ENCODE peak calls at places on chromosomes 12 and 14, in eight cellular contexts. L is HCT116, Q is HepG2, O is suprapubic skin, E is breast epithelium, H is vagina, J is stomach, M is transverse colon. Z is an unnamed sample.

GRCh38 chr14:100425454-100425814 is 102.3 kb downstream of the SLC25A47 start:
- DNase-seq in L (no peak), Q (no peak), O (no peak), E (no peak), H (no peak), J (no peak), M (no peak), Z (no peak)

GRCh38 chr14:90416649-90417237 is 19.9 kb downstream of the CALM1 start:
- DNase-seq in L (no peak), Q (no peak), O (no peak), E (no peak), H (no peak), J (no peak), M (no peak), Z (no peak)

GRCh38 chr12:105850103-105850968 is 288.4 kb downstream of the NUAK1 start:
- DNase-seq in L (no peak), Q (no peak), O (no peak), E (no peak), H (no peak), J (no peak), M (no peak), Z (no peak)

GRCh38 chr14:101537286-101537685 is 24.0 kb upstream of the DIO3 start:
- DNase-seq in L (no peak), Q (no peak), O (no peak), E (no peak), H (no peak), J (no peak), M (no peak), Z (no peak)

GRCh38 chr14:95480887-95481226 is 35.6 kb downstream of the SYNE3 start:
- DNase-seq in L (no peak), Q (no peak), O (no peak), E (no peak), H (no peak), J (no peak), M (no peak), Z (no peak)

GRCh38 chr12:21695896-21696295 is 38.3 kb upstream of the LDHB start:
- DNase-seq in L (no peak), Q (no peak), O (no peak), E (no peak), H (no peak), J (no peak), M (no peak), Z (no peak)

GRCh38 chr12:16636435-16637055 is 30.6 kb upstream of the LMO3 start:
- DNase-seq in L (no peak), Q (no peak), O (no peak), E (no peak), H (no peak), J (no peak), M (no peak), Z (no peak)

GRCh38 chr12:20096430-20096829 is 271.9 kb upstream of the PDE3A start:
- DNase-seq in L (no peak), Q (no peak), O (no peak), E (no peak), H (no peak), J (no peak), M (no peak), Z (no peak)

GRCh38 chr14:54818201-54819133 is 84.2 kb downstream of the GCH1 start:
- DNase-seq in L (no peak), Q (peak; percentile 18), O (no peak), E (no peak), H (no peak), J (no peak), M (peak; percentile 24), Z (no peak)

GRCh38 chr12:115203661-115204060 is 519.7 kb upstream of the TBX3 start:
- DNase-seq in L (no peak), Q (no peak), O (no peak), E (no peak), H (no peak), J (no peak), M (no peak), Z (no peak)

GRCh38 chr12:91922674-91923073 is 223.0 kb downstream of the BTG1 start:
- DNase-seq in L (no peak), Q (no peak), O (no peak), E (no peak), H (no peak), J (no peak), M (no peak), Z (no peak)

GRCh38 chr12:127903146-127903545 is 363.8 kb upstream of the TMEM132C start:
- DNase-seq in L (no peak), Q (no peak), O (no peak), E (no peak), H (no peak), J (no peak), M (no peak), Z (no peak)

GRCh38 chr12:27709932-27710591 is 570 bp upstream of the MRPS35 start:
- DNase-seq in L (no peak), Q (peak; percentile 66), O (no peak), E (no peak), H (no peak), J (no peak), M (peak; percentile 35), Z (no peak)

GRCh38 chr12:103841690-103842584 is 903 bp upstream of the NT5DC3 start:
- DNase-seq in L (peak; percentile 49), Q (peak; percentile 40), O (no peak), E (peak; percentile 94), H (no peak), J (peak; percentile 29), M (no peak), Z (no peak)

GRCh38 chr12:105672576-105672975 is 342.1 kb downstream of the C12orf75 start:
- DNase-seq in L (no peak), Q (no peak), O (peak; percentile 88), E (no peak), H (no peak), J (peak; percentile 42), M (peak; percentile 41), Z (no peak)

GRCh38 chr14:73913256-73913655 is 26.6 kb downstream of the ZNF410 start:
- DNase-seq in L (no peak), Q (no peak), O (no peak), E (no peak), H (no peak), J (no peak), M (no peak), Z (no peak)

GRCh38 chr14:100534528-100535286 is 52.5 kb downstream of the BEGAIN start:
- DNase-seq in L (no peak), Q (no peak), O (no peak), E (peak; percentile 46), H (no peak), J (no peak), M (peak; percentile 6), Z (peak; percentile 66)

GRCh38 chr12:131825146-131825892 is 2.9 kb upstream of the MMP17 start:
- DNase-seq in L (no peak), Q (no peak), O (no peak), E (no peak), H (no peak), J (no peak), M (no peak), Z (no peak)

DNA sequence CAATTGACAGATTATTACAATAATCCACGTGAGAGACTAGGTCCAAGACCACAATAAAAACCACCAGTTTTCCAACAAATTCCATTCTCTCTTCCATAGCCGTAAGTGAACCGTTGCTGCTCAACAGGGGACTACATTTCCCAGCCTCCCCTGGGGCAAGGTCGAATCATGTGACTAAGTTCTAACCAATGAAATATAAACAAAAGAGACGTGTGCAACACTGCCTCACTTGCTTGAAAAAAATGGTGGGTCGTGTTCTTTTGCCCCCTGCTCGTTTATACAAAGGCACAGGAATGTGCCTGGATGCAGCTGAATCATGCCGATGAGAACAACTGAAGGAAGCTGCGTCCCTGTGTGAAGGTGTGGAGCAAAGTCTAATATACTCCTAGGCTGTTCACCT is 51.1 kb downstream of the HSPB8 start:
- DNase-seq in L (peak; percentile 59), Q (peak; percentile 55), O (no peak), E (no peak), H (no peak), J (no peak), M (no peak), Z (no peak)
- TF ChIP-seq POLR2AphosphoS5 in L (peak; percentile 25), Q (no peak), O (no peak), E (no peak), H (no peak), J (no peak), M (no peak), Z (no peak)

GRCh38 chr14:38226366-38226765 is 18.7 kb downstream of the SSTR1 start:
- DNase-seq in L (no peak), Q (no peak), O (no peak), E (no peak), H (no peak), J (no peak), M (no peak), Z (no peak)

GRCh38 chr14:38221077-38221476 is 13.4 kb downstream of the SSTR1 start:
- DNase-seq in L (no peak), Q (no peak), O (no peak), E (no peak), H (no peak), J (no peak), M (no peak), Z (no peak)

GRCh38 chr14:38225946-38226345 is 18.2 kb downstream of the SSTR1 start:
- DNase-seq in L (no peak), Q (no peak), O (no peak), E (no peak), H (no peak), J (no peak), M (no peak), Z (no peak)

DNA sequence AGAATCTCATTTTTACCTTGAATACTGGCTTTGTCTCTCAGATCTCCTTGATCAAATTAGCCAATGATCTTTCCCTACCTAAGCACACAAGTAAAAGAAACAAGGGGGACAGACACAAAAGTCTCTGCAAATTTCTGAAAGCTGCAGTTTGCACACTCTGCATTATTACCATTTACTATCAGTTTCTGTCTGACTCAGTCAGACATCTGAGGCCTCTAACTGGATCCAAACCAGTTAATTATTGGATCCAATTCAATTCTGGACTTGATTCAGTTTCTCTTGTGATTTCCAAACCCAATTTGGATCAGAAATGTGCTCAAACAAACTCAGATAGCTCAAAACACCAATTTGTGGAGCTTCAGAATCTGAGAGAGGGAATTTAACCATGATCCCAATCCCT is 16.6 kb downstream of the SSTR1 start:
- DNase-seq in L (no peak), Q (no peak), O (no peak), E (no peak), H (no peak), J (no peak), M (no peak), Z (no peak)
- TF ChIP-seq POLR2A in L (no peak), Q (no peak), O (no peak), E (no peak), H (no peak), J (no peak), M (no peak), Z (no peak)

GRCh38 chr14:24428628-24429394 is 657 bp downstream of the CBLN3 start:
- DNase-seq in L (no peak), Q (no peak), O (no peak), E (no peak), H (peak; percentile 84), J (peak; percentile 23), M (no peak), Z (peak; percentile 74)
- H3K4me3 ChIP-seq in L (peak overlapping the region; percentile 93), Q (peak overlapping the region; percentile 82), O (peak overlapping the region; percentile 87), E (peak overlapping the region; percentile 91), H (peak overlapping the region; percentile 72), J (peak overlapping the region; percentile 74), M (no peak overlapping the region), Z (peak overlapping the region; percentile 67)

DNA sequence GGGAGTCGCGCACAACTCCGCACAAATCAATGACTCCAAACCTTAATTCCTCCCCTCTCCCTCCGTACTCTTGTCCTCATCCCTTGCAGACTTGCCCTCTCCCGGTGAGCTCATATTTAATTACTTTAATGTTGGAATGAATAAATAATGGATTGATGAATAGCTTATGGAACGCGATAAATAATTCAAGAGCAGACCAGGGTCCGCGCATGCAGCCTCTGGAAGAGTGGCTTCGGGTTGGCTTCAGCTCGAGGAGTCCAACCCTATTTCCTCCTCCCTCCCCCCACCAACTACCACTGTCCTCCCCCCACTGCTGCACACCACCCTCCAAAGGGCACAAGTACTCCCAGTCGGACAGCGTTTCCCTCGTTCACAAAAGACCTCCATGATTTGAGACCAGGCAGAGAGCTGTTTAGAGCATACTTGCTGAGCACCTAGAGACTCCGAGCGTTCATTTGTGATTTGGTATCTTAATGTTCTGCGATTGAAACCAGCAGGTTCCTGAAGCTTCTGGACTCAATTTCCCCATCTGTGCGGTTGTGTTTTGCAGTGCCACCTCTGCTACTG is 621 bp upstream of the SIX1 start:
- DNase-seq in L (no peak), Q (no peak), O (no peak), E (no peak), H (no peak), J (no peak), M (no peak), Z (no peak)
- TF ChIP-seq POLR2AphosphoS5 in L (no peak), Q (no peak), O (no peak), E (no peak), H (no peak), J (no peak), M (no peak), Z (no peak)